ENCODE peak calls at places on chromosome 17, in ten cellular contexts. T is prostate gland, Y is neural crest cell, S is left ventricle myocardium inferior, X is HFFc6, N is right lobe of liver, B is left lung, E is dorsolateral prefrontal cortex, I is mucosa of descending colon, Z is GM10248. U is an unnamed sample.

GRCh38 chr17:22268214-22268911 is 576.0 kb downstream of the KCNJ18 start:
- DNase-seq in X (no peak), E (no peak), S (no peak), T (no peak), I (no peak), B (no peak), Z (no peak), Y (no peak), N (no peak), U (no peak)

GRCh38 chr17:74922694-74923537 is at the start of gene USH1G:
- DNase-seq in I (no peak), B (no peak), E (no peak), N (no peak), Y (no peak), X (no peak), T (no peak), S (no peak), Z (peak), U (no peak)

GRCh38 chr17:42618442-42619150 is 9.1 kb downstream of the TUBG1 start:
- DNase-seq in B (peak), E (no peak), T (peak), I (peak), N (peak), Y (no peak), S (peak), Z (peak), X (peak), U (peak)

GRCh38 chr17:51948128-51948527 is 210.4 kb downstream of the CA10 start:
- DNase-seq in Y (no peak), Z (no peak), S (no peak), X (no peak), N (no peak), T (no peak), B (no peak), I (no peak), E (no peak), U (no peak)

GRCh38 chr17:80363120-80363515 is 51.8 kb upstream of the ENDOV start:
- DNase-seq in N (no peak), S (no peak), I (no peak), X (no peak), Z (no peak), B (no peak), T (no peak), Y (no peak), E (no peak), U (no peak)

GRCh38 chr17:31740611-31741082 is 118.4 kb downstream of the COPRS start:
- DNase-seq in Y (no peak), B (no peak), T (no peak), I (no peak), Z (no peak), E (no peak), N (no peak), X (peak), S (no peak), U (no peak)

GRCh38 chr17:47330548-47330947 is 6.8 kb downstream of the EFCAB13 start:
- DNase-seq in I (no peak), B (no peak), E (no peak), S (no peak), Z (no peak), N (no peak), T (no peak), Y (no peak), X (no peak), U (no peak)

GRCh38 chr17:72359274-72359673 is 238.5 kb downstream of the SOX9 start:
- DNase-seq in X (no peak), Y (no peak), I (no peak), T (peak), E (no peak), S (no peak), B (no peak), Z (no peak), N (no peak), U (no peak)

GRCh38 chr17:32323784-32324590 is 18.0 kb downstream of the C17orf75 start:
- DNase-seq in Z (no peak), E (no peak), T (peak), S (no peak), X (no peak), I (no peak), Y (no peak), N (peak), B (no peak), U (no peak)

GRCh38 chr17:73715714-73716113 is 71.5 kb upstream of the SDK2 start:
- DNase-seq in E (no peak), Z (no peak), I (no peak), Y (no peak), X (no peak), S (no peak), N (no peak), T (no peak), B (no peak), U (no peak)

GRCh38 chr17:15278381-15278780 is 13.3 kb upstream of the PMP22 start:
- DNase-seq in E (no peak), T (no peak), N (no peak), S (no peak), X (no peak), Z (no peak), I (no peak), Y (no peak), B (no peak), U (no peak)

GRCh38 chr17:58329808-58330543 is 1.4 kb upstream of the TSPOAP1 start:
- DNase-seq in X (no peak), B (no peak), N (no peak), Y (no peak), S (no peak), I (no peak), T (no peak), Z (no peak), E (no peak), U (peak)

GRCh38 chr17:29291163-29291752 is 2.7 kb downstream of the NUFIP2 start:
- DNase-seq in N (no peak), B (no peak), Z (peak), S (no peak), I (no peak), E (no peak), T (peak), Y (peak), X (peak), U (no peak)

GRCh38 chr17:19728114-19728495 is 11.7 kb upstream of the SLC47A2 start:
- DNase-seq in B (peak), Y (no peak), T (peak), Z (no peak), N (peak), E (peak), I (peak), S (peak), X (peak), U (no peak)

GRCh38 chr17:18937981-18938691 is 13.8 kb upstream of the SLC5A10 start:
- DNase-seq in Z (no peak), N (no peak), S (no peak), T (no peak), B (no peak), Y (no peak), I (no peak), E (no peak), X (no peak), U (no peak)

GRCh38 chr17:68785565-68786486 is 169.4 kb downstream of the ABCA8 start:
- DNase-seq in Z (no peak), T (no peak), I (no peak), B (no peak), S (no peak), E (no peak), X (no peak), N (no peak), Y (no peak), U (no peak)

GRCh38 chr17:35167046-35167445 is 19.4 kb downstream of the UNC45B start:
- DNase-seq in S (no peak), Y (no peak), B (no peak), I (no peak), X (no peak), N (no peak), E (no peak), Z (no peak), T (no peak), U (no peak)

GRCh38 chr17:5580367-5580766 is 3.9 kb downstream of the NLRP1 start:
- DNase-seq in N (no peak), B (no peak), Z (no peak), E (no peak), S (no peak), Y (no peak), X (no peak), T (no peak), I (no peak), U (no peak)

GRCh38 chr17:6079155-6079554 is 9.0 kb downstream of the WSCD1 start:
- DNase-seq in X (no peak), I (no peak), S (no peak), E (peak), B (no peak), T (no peak), N (no peak), Y (no peak), Z (no peak), U (no peak)

DNA sequence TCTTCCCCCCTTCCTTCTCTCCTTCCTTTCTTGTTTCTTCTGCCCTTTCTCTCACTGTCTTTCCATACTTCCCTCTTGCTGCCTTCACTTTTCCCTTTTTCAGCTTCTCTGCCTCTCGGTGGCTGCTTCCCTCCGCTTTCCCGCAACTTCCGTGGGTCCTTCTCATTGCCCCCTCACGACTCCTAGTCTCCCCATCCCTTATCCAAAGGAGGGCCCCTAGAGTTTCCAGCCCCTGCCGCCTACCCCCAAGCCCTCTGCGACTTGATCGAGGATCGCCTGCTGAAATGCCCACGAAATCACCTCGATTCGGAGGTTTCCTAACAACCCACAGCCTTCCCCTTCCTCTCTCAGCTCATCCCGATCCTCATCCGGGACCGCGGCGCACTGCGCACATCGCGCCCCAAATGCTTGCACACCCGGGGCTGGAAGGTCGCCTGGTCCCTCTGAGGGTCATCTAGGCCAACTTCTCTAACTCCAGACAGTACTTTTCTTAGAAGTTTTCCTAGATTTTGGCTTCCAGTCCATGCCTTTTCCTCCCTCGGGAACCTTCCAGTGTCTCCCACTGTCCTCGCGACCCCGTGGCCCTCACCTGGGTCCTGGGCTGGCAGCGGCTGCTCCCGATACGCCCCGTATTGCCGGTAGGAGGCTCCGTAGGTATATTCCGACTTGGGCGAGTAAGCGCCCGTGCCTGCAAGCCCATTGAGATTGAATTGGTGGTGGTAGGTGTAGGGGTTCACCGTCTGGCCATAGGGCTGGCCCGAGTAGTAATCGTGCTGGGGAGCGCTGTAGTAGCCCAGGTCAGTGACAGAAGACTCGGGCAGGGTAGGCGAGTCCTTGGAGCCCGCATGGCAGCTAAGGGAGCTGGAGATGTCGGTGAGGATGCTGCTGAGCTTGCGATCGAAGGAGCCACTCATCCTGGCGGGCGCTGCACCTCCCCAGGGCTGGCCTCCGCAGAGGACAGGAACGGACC is 654 bp downstream of the DLX3 start:
- DNase-seq in Y (no peak), X (no peak), N (no peak), I (no peak), Z (no peak), E (no peak), S (no peak), B (no peak), T (no peak), U (no peak)
- TF ChIP-seq CTCF in Y (no peak), X (no peak), N (no peak), I (no peak), Z (no peak), E (no peak), S (no peak), B (no peak), T (no peak), U (no peak)

DNA sequence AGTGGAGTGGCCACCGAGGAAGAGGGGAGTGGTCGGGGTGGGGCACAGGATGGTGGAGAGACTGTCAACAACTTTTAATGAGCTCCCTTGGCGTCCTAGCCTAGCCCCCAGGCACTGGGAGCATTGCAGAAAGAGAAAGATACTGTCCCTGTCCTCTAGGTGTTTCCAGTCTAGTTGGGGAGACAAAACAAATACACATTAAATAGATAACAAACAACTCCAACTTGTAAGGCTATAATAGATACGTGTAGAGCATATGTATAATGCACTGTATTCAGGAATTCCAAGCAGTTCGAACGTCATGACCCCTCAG is 435 bp upstream of the UBE2O start:
- DNase-seq in Y (no peak), S (no peak), X (no peak), I (no peak), Z (no peak), B (no peak), T (no peak), E (no peak), N (no peak), U (no peak)
- TF ChIP-seq CTCF in Y (no peak), S (no peak), X (peak), I (no peak), Z (peak), B (no peak), T (no peak), E (no peak), N (no peak), U (no peak)

GRCh38 chr17:64148699-64149098 is 18.8 kb upstream of the ERN1 start:
- DNase-seq in N (no peak), Y (no peak), E (peak), Z (no peak), B (no peak), I (no peak), T (no peak), X (peak), S (no peak), U (no peak)
- TF ChIP-seq CTCF in N (peak), Y (no peak), E (peak), Z (no peak), B (no peak), I (no peak), T (peak), X (no peak), S (peak), U (no peak)

GRCh38 chr17:40883960-40884359 is 1.1 kb downstream of the KRT20 start:
- DNase-seq in Y (no peak), I (no peak), Z (no peak), S (no peak), E (no peak), T (no peak), N (no peak), B (no peak), X (no peak), U (no peak)

GRCh38 chr17:40886090-40886489 is 1.0 kb upstream of the KRT20 start:
- DNase-seq in Y (no peak), E (no peak), I (no peak), T (no peak), S (no peak), N (no peak), Z (no peak), B (no peak), X (peak), U (no peak)

GRCh38 chr17:40888321-40888720 is 3.3 kb upstream of the KRT20 start:
- DNase-seq in Y (no peak), E (no peak), T (no peak), S (no peak), B (no peak), X (no peak), N (no peak), Z (no peak), I (no peak), U (no peak)

GRCh38 chr17:40883031-40883430 is 2.0 kb downstream of the KRT20 start:
- DNase-seq in X (no peak), S (no peak), B (no peak), Z (no peak), N (no peak), Y (no peak), E (no peak), I (no peak), T (no peak), U (no peak)

DNA sequence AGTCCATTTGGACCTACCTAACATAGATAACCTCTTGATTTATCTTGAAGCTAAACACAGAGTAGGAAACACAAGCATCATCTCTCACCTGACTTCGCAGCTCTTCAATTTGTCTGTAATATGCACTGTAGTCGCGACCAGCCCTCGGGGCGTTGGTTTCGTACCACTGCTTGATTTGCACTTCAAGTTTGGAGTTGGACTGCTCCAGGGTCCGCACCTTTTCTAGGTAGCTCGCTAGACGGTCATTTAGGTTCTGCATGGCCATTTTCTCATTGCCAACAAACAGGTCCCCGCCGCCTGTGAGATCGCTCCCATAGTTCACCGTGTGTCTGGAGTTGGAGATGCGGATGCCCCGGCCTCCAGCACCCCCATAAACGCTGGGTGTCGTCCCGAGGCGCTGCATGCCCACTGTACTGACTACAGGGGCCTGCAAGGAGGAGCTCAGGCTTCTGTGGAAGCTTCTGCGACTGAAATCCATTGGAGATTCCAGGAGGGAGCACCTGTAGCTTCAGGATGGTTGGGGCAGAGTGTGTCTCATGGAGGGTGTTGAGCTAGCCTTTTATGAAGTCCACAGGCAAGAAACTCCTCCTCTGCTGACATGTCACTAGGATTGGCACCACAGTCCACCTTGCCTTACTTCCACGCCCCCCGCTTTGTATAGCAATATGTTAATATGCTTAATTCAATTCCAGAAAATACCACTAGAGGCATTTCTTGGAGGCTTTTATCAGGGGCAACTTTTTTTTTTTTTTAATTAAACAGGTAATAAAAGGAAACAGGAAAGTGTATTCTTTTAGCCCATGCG is at the start of gene KRT20:
- DNase-seq in E (no peak), N (no peak), B (no peak), Z (no peak), Y (no peak), I (peak), T (no peak), S (no peak), X (no peak), U (no peak)
- TF ChIP-seq CTCF in E (no peak), N (no peak), B (no peak), Z (no peak), Y (peak), I (no peak), T (no peak), S (no peak), X (peak), U (no peak)

GRCh38 chr17:44207319-44207718 is 7.6 kb upstream of the ATXN7L3 start:
- DNase-seq in S (no peak), I (no peak), Y (no peak), N (no peak), Z (no peak), X (no peak), B (no peak), T (no peak), E (no peak), U (no peak)

GRCh38 chr17:44203731-44204452 is 4.2 kb upstream of the ATXN7L3 start:
- DNase-seq in E (no peak), I (no peak), X (peak), B (no peak), Z (peak), S (no peak), N (no peak), T (no peak), Y (peak), U (peak)

GRCh38 chr17:44204453-44204882 is 4.8 kb upstream of the ATXN7L3 start:
- DNase-seq in X (peak), Y (no peak), Z (no peak), N (no peak), S (no peak), B (no peak), E (no peak), I (no peak), T (no peak), U (no peak)

GRCh38 chr17:44206825-44207155 is 7.1 kb upstream of the ATXN7L3 start:
- DNase-seq in E (no peak), Y (no peak), Z (no peak), S (no peak), I (no peak), N (no peak), X (no peak), B (no peak), T (no peak), U (no peak)

DNA sequence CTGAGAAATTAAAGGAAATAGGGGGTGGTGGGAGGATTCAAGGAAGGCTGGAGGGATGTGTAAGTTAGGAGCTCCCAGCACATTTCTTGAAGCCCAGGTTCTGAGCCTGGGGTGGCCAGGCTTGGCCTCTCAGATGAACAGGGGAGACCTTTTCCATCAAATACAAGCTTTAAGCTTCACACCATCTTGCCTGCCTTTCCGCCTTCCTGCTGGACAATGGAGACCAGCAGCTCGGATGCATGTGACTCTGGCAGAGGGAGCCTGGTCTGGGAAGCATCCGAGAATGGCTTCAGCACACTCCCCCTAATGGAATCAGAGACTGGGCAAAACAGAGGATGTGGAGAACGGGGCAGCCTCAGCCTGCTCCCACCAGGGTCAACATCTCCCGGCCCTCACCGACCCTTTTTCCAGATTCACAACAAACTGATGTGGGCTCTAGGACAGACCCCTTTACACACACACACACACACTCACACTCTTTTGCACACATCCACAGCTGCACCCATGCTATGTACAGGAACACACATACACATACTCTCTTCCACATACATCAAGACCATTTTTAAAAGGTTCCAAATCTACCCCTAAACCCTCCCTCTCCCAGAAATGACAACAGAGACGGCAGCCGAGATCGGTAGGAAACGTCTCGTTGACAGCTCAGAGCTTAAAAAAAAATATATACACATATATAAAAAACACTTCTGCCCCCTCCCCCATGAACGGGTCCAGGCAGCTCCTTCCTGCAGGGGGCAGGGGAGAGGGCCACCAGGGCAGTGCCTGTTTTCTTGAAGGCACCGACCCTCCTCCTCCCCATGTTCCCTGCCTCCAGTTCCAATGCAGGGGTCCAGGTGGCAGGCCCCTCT is 6.5 kb upstream of the ATXN7L3 start:
- DNase-seq in Z (no peak), Y (no peak), E (no peak), X (no peak), T (no peak), I (no peak), B (no peak), N (no peak), S (no peak), U (no peak)
- TF ChIP-seq CTCF in Z (no peak), Y (peak), E (no peak), X (peak), T (no peak), I (no peak), B (no peak), N (no peak), S (no peak), U (no peak)

GRCh38 chr17:78383725-78384471 is 5.4 kb downstream of the PGS1 start:
- DNase-seq in E (peak), N (peak), I (peak), S (peak), B (peak), X (peak), T (peak), Z (peak), Y (no peak), U (peak)
- TF ChIP-seq CTCF in E (no peak), N (no peak), I (no peak), S (no peak), B (no peak), X (no peak), T (no peak), Z (no peak), Y (no peak), U (no peak)

U was measured in GM12864.